ENCODE peak calls at places on chromosomes 13 and 19, in seven cellular contexts. N, J, Z, S, W, Q and U are unnamed samples. For H3K4me1 and H3K27me3, the result is how much of the 10 kb centered on the place peaks cover.

GRCh38 chr19:17929056-17929455 is 3.8 kb upstream of the CCDC124 start:
- DNase-seq in S (no peak), Q (no peak), Z (no peak), J (no peak), N (no peak), W (no peak), U (no peak)

GRCh38 chr19:42010245-42011126 is 16.5 kb upstream of the ATP1A3 start:
- DNase-seq in Z (peak), W (no peak), J (no peak), N (no peak), S (no peak), Q (peak), U (peak)

GRCh38 chr19:6059996-6060599 is 50.2 kb downstream of the RFX2 start:
- DNase-seq in W (no peak), S (no peak), Q (no peak), J (no peak), N (no peak), Z (no peak), U (no peak)

GRCh38 chr13:102897371-102898138 is 51.7 kb downstream of the ERCC5 start:
- DNase-seq in S (no peak), Z (no peak), N (no peak), W (no peak), Q (no peak), J (no peak), U (no peak)

GRCh38 chr19:55212447-55212846 is 3.1 kb upstream of the PTPRH start:
- DNase-seq in W (peak), J (no peak), Q (peak), Z (no peak), N (no peak), S (no peak), U (no peak)

GRCh38 chr19:13795595-13796300 is 505 bp downstream of the ZSWIM4 start:
- DNase-seq in Q (no peak), Z (peak), J (no peak), S (no peak), W (peak), N (no peak), U (no peak)

GRCh38 chr13:30306762-30307193 is 573 bp downstream of the KATNAL1 start:
- DNase-seq in N (peak), Q (peak), Z (peak), W (peak), J (peak), S (peak), U (peak)

GRCh38 chr13:42395066-42395821 is 123.3 kb downstream of the AKAP11 start:
- DNase-seq in S (no peak), Q (no peak), Z (no peak), N (no peak), W (no peak), J (no peak), U (no peak)

GRCh38 chr13:97852181-97852874 is 101.1 kb upstream of the IPO5 start:
- DNase-seq in Q (no peak), W (no peak), S (no peak), N (no peak), J (no peak), Z (no peak), U (no peak)

GRCh38 chr13:27696731-27697130 is 75.0 kb downstream of the POLR1D start:
- DNase-seq in J (no peak), N (no peak), S (no peak), W (no peak), Z (no peak), Q (no peak), U (no peak)

GRCh38 chr19:10420444-10421239 is at the start of gene PDE4A:
- DNase-seq in Z (no peak), N (no peak), Q (no peak), J (no peak), W (peak), S (no peak), U (peak)

GRCh38 chr19:35396240-35396885 is 25.5 kb downstream of the GPR42 start:
- DNase-seq in W (no peak), J (no peak), N (no peak), Q (no peak), S (no peak), Z (no peak), U (no peak)

GRCh38 chr19:6602729-6603114 is 11.8 kb upstream of the CD70 start:
- DNase-seq in S (no peak), J (no peak), Q (no peak), N (no peak), Z (no peak), W (no peak), U (no peak)

GRCh38 chr19:6868341-6868740 is 19.0 kb upstream of the ADGRE1 start:
- DNase-seq in Q (no peak), W (no peak), N (no peak), J (no peak), S (no peak), Z (no peak), U (peak)

GRCh38 chr19:18733196-18733647 is 49.7 kb downstream of the CRTC1 start:
- DNase-seq in N (no peak), Q (no peak), W (no peak), J (no peak), S (peak), Z (peak), U (peak)

GRCh38 chr19:42132030-42132628 is at the start of gene POU2F2:
- DNase-seq in N (no peak), Q (no peak), Z (no peak), S (no peak), W (no peak), J (no peak), U (peak)

GRCh38 chr13:97272526-97272925 is 50.4 kb downstream of the MBNL2 start:
- DNase-seq in W (no peak), Q (no peak), J (no peak), N (no peak), S (no peak), Z (no peak), U (no peak)

GRCh38 chr19:9406798-9407352 is 28.5 kb downstream of the ZNF266 start:
- DNase-seq in W (no peak), Q (no peak), S (peak), Z (peak), N (peak), J (no peak), U (peak)

GRCh38 chr13:52749446-52749845 is 9.8 kb upstream of the CNMD start:
- DNase-seq in J (no peak), S (no peak), Q (no peak), W (no peak), N (no peak), Z (no peak), U (no peak)

GRCh38 chr13:31957772-31958171 is 73.8 kb upstream of the FRY start:
- DNase-seq in N (no peak), S (no peak), J (no peak), W (no peak), Q (no peak), Z (no peak), U (no peak)

GRCh38 chr13:100175078-100175802 is 86.3 kb downstream of the PCCA start:
- DNase-seq in Z (no peak), W (no peak), Q (no peak), N (no peak), J (no peak), S (no peak), U (no peak)

GRCh38 chr19:51111606-51112005 is 3.4 kb upstream of the CTU1 start:
- DNase-seq in W (peak), Q (peak), S (no peak), J (no peak), Z (no peak), N (no peak), U (no peak)

GRCh38 chr19:35013047-35013819 is 13.1 kb downstream of the GRAMD1A start:
- DNase-seq in Z (peak), W (peak), S (peak), J (no peak), N (peak), Q (no peak), U (peak)

GRCh38 chr13:100443998-100444328 is 144.6 kb downstream of the GGACT start:
- DNase-seq in Q (no peak), J (no peak), Z (no peak), S (no peak), W (no peak), N (no peak), U (no peak)

GRCh38 chr13:45325806-45326205 is 15.2 kb downstream of the TPT1 start:
- DNase-seq in Z (peak), N (no peak), W (peak), Q (no peak), J (no peak), S (peak), U (peak)

GRCh38 chr19:58196911-58197616 is 14.2 kb downstream of the ZNF274 start:
- DNase-seq in W (peak), J (no peak), N (no peak), Q (no peak), Z (peak), S (peak), U (peak)

GRCh38 chr19:17323274-17323972 is 11.2 kb downstream of the ANO8 start:
- DNase-seq in N (no peak), S (no peak), Z (no peak), W (no peak), J (no peak), Q (no peak), U (no peak)

GRCh38 chr19:8615813-8616596 is 5.5 kb upstream of the ADAMTS10 start:
- DNase-seq in Q (peak), N (no peak), S (no peak), W (peak), J (peak), Z (peak), U (peak)

GRCh38 chr13:95656386-95657015 is 12.0 kb upstream of the DZIP1 start:
- DNase-seq in Q (no peak), S (no peak), N (no peak), Z (no peak), W (no peak), J (no peak), U (no peak)

GRCh38 chr13:33110713-33111413 is 94.6 kb downstream of the KL start:
- DNase-seq in J (no peak), Q (no peak), Z (peak), S (peak), N (no peak), W (no peak), U (no peak)

GRCh38 chr13:75689686-75690085 is 53.6 kb downstream of the LMO7 start:
- DNase-seq in Q (no peak), S (no peak), Z (peak), J (no peak), N (no peak), W (no peak), U (no peak)

GRCh38 chr13:104553156-104553555 is 1486.9 kb upstream of the SLC10A2 start:
- DNase-seq in W (peak), Q (no peak), S (peak), J (no peak), Z (peak), N (no peak), U (peak)

GRCh38 chr19:4678881-4679379 is 8.8 kb upstream of the MYDGF start:
- DNase-seq in Z (no peak), Q (peak), S (no peak), N (peak), W (peak), J (no peak), U (no peak)

GRCh38 chr13:79808475-79808874 is 327.5 kb downstream of the NDFIP2 start:
- DNase-seq in N (no peak), W (no peak), Q (no peak), J (no peak), S (no peak), Z (no peak), U (no peak)

GRCh38 chr19:13831560-13832056 is 36.4 kb downstream of the ZSWIM4 start:
- DNase-seq in Q (no peak), N (no peak), S (no peak), J (no peak), W (no peak), Z (no peak), U (no peak)

DNA sequence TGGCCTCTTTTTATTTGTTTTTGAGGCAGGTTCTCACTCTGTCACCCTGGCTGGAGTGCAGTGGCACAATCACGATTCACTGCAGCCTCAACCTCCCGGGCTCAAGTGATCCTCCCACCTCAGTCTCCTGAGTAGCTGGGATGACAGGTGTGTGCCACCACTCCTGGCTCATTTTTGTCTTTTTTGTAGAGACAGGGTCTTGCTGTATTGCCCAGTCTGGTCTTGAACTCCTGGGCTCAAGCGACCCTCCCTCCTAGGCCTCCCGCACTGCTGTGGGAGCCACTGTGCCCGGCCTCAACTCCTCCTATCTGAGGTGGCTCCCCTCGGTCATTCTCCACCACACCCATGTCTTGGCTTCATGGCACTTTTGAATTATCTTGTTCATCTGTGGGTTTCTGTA is 8.0 kb downstream of the CKM start:
- DNase-seq in W (no peak), S (no peak), Z (no peak), N (no peak), J (no peak), Q (no peak), U (no peak)
- H3K4me1 ChIP-seq in W (under half), S (under half), Z (under half), N (under half), J (under half), Q (under half), U (under half)

GRCh38 chr19:3518231-3518630 is 12.1 kb downstream of the FZR1 start:
- DNase-seq in J (no peak), S (no peak), W (no peak), Z (no peak), N (peak), Q (no peak), U (no peak)
- H3K9ac ChIP-seq in J (no peak), S (no peak), W (no peak), Z (no peak), N (peak), Q (no peak), U (no peak)

DNA sequence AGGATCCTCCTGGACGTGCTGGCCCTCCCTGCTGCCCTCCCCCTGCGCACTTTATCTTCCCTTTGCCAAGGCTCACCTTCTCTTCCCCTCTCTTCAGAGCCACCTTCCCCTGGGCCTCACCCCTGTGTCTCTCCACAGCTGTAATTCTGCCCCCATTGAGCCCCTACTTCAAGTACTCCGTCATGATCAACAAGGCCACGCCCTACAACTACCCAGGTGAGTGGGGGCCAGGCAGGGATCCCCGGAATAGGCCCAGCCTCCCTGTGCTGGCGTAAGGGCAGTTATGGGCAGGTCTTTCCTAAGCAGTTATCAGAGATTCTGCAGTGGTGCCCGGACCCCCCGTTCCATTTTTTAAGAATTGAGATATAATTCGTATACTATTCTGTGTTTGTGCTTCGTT is 3.1 kb downstream of the NDUFA3 start:
- DNase-seq in N (no peak), W (no peak), Q (no peak), J (no peak), Z (no peak), S (no peak), U (no peak)
- H3K27me3 ChIP-seq in N (under half), W (under half), Q (under half), J (under half), Z (under half), S (under half), U (under half)

GRCh38 chr19:1274852-1275259 is 474 bp upstream of the FAM174C start:
- DNase-seq in J (no peak), N (no peak), Q (no peak), W (no peak), Z (no peak), S (no peak), U (no peak)

GRCh38 chr19:1272423-1273262 is 2.7 kb upstream of the FAM174C start:
- DNase-seq in Q (no peak), J (no peak), W (no peak), S (no peak), Z (no peak), N (no peak), U (no peak)

GRCh38 chr19:1273263-1274041 is 1.9 kb upstream of the FAM174C start:
- DNase-seq in J (no peak), S (no peak), Q (no peak), N (no peak), Z (no peak), W (no peak), U (no peak)

GRCh38 chr19:1275260-1275975 is at the start of gene FAM174C:
- DNase-seq in N (peak), S (peak), J (peak), Q (peak), Z (peak), W (peak), U (peak)

GRCh38 chr19:1274081-1274851 is 1.1 kb upstream of the FAM174C start:
- DNase-seq in J (no peak), Q (no peak), Z (no peak), W (no peak), S (no peak), N (no peak), U (no peak)
- H3K4me1 ChIP-seq in J (under half), Q (half or more), Z (under half), W (half or more), S (half or more), N (under half), U (half or more)

GRCh38 chr19:15866646-15867045 is 31.2 kb downstream of the CYP4F2 start:
- DNase-seq in J (no peak), Q (no peak), N (no peak), W (no peak), Z (no peak), S (no peak), U (no peak)
- H3K9ac ChIP-seq in J (no peak), Q (no peak), N (no peak), W (no peak), Z (no peak), S (no peak), U (no peak)

GRCh38 chr19:48355555-48355954 is 8.2 kb downstream of the TMEM143 start:
- DNase-seq in W (no peak), N (no peak), J (no peak), Z (no peak), Q (no peak), S (no peak), U (no peak)
- H3K27me3 ChIP-seq in W (under half), N (under half), J (under half), Z (under half), Q (under half), S (under half), U (under half)